ENCODE peak calls at places on chromosomes 7 and 10, in six cellular contexts. One of them, this sample, is unnamed.

GRCh38 chr7:53003653-53004445 is 31.6 kb upstream of the POM121L12 start:
- DNase-seq in fibroblast of lung: no peak
- DNase-seq in spleen: no peak
- DNase-seq in tibial nerve: no peak
- DNase-seq in suprapubic skin: no peak
- DNase-seq in hepatocyte: no peak
- DNase-seq in this sample: no peak

GRCh38 chr10:124007102-124007772 is 86.2 kb downstream of the CHST15 start:
- DNase-seq in fibroblast of lung: no peak
- DNase-seq in suprapubic skin: peak; percentile 28
- DNase-seq in hepatocyte: no peak
- DNase-seq in spleen: peak; percentile 54
- DNase-seq in tibial nerve: no peak
- DNase-seq in this sample: peak; percentile 18

GRCh38 chr10:79221110-79222051 is 125.9 kb upstream of the PPIF start:
- DNase-seq in spleen: peak; percentile 81
- DNase-seq in fibroblast of lung: peak; percentile 91
- DNase-seq in hepatocyte: peak; percentile 82
- DNase-seq in suprapubic skin: no peak
- DNase-seq in tibial nerve: peak; percentile 38
- DNase-seq in this sample: no peak

GRCh38 chr7:47147213-47147631 is 434.7 kb downstream of the TNS3 start:
- DNase-seq in tibial nerve: no peak
- DNase-seq in hepatocyte: peak; percentile 12
- DNase-seq in fibroblast of lung: peak; percentile 27
- DNase-seq in suprapubic skin: no peak
- DNase-seq in spleen: no peak
- DNase-seq in this sample: no peak

GRCh38 chr7:80815733-80816132 is 103.1 kb downstream of the SEMA3C start:
- DNase-seq in tibial nerve: no peak
- DNase-seq in hepatocyte: no peak
- DNase-seq in spleen: no peak
- DNase-seq in fibroblast of lung: no peak
- DNase-seq in suprapubic skin: no peak
- DNase-seq in this sample: no peak

GRCh38 chr7:47536705-47537611 is 45.0 kb downstream of the TNS3 start:
- DNase-seq in fibroblast of lung: peak; percentile 85
- DNase-seq in spleen: peak; percentile 74
- DNase-seq in tibial nerve: peak; percentile 40
- DNase-seq in suprapubic skin: peak; percentile 85
- DNase-seq in hepatocyte: peak; percentile 77
- DNase-seq in this sample: no peak

GRCh38 chr7:47216439-47216838 is 365.5 kb downstream of the TNS3 start:
- DNase-seq in tibial nerve: no peak
- DNase-seq in hepatocyte: no peak
- DNase-seq in fibroblast of lung: no peak
- DNase-seq in spleen: no peak
- DNase-seq in suprapubic skin: no peak
- DNase-seq in this sample: no peak

GRCh38 chr10:28408237-28408777 is 105.4 kb upstream of the MPP7 start:
- DNase-seq in hepatocyte: no peak
- DNase-seq in spleen: no peak
- DNase-seq in suprapubic skin: no peak
- DNase-seq in tibial nerve: no peak
- DNase-seq in fibroblast of lung: no peak
- DNase-seq in this sample: no peak

GRCh38 chr10:103618575-103619423 is 125.3 kb downstream of the NEURL1 start:
- DNase-seq in tibial nerve: peak; percentile 70
- DNase-seq in hepatocyte: no peak
- DNase-seq in fibroblast of lung: peak; percentile 68
- DNase-seq in suprapubic skin: no peak
- DNase-seq in spleen: no peak
- DNase-seq in this sample: no peak

GRCh38 chr10:72270607-72271281 is 3.0 kb upstream of the DDIT4 start:
- DNase-seq in fibroblast of lung: no peak
- DNase-seq in hepatocyte: no peak
- DNase-seq in spleen: no peak
- DNase-seq in tibial nerve: no peak
- DNase-seq in suprapubic skin: no peak
- DNase-seq in this sample: no peak

GRCh38 chr7:29140873-29141468 is 5.4 kb downstream of the CPVL start:
- DNase-seq in fibroblast of lung: no peak
- DNase-seq in tibial nerve: no peak
- DNase-seq in suprapubic skin: no peak
- DNase-seq in spleen: no peak
- DNase-seq in hepatocyte: no peak
- DNase-seq in this sample: peak; percentile 24

GRCh38 chr10:30542001-30542861 is 87.3 kb downstream of the LYZL2 start:
- DNase-seq in suprapubic skin: no peak
- DNase-seq in tibial nerve: no peak
- DNase-seq in spleen: no peak
- DNase-seq in fibroblast of lung: no peak
- DNase-seq in hepatocyte: no peak
- DNase-seq in this sample: no peak

GRCh38 chr10:408223-408622 is 273.0 kb downstream of the ZMYND11 start:
- DNase-seq in fibroblast of lung: no peak
- DNase-seq in spleen: no peak
- DNase-seq in suprapubic skin: no peak
- DNase-seq in tibial nerve: no peak
- DNase-seq in hepatocyte: peak; percentile 20
- DNase-seq in this sample: no peak

GRCh38 chr10:58608356-58608755 is 95.7 kb downstream of the BICC1 start:
- DNase-seq in hepatocyte: no peak
- DNase-seq in suprapubic skin: no peak
- DNase-seq in spleen: no peak
- DNase-seq in tibial nerve: no peak
- DNase-seq in fibroblast of lung: peak; percentile 56
- DNase-seq in this sample: no peak

GRCh38 chr10:117544729-117545140 is 2.2 kb downstream of the EMX2 start:
- DNase-seq in spleen: no peak
- DNase-seq in hepatocyte: no peak
- DNase-seq in tibial nerve: no peak
- DNase-seq in suprapubic skin: no peak
- DNase-seq in fibroblast of lung: no peak
- DNase-seq in this sample: no peak

GRCh38 chr10:50577681-50578350 is 45.9 kb downstream of the SGMS1 start:
- DNase-seq in spleen: no peak
- DNase-seq in fibroblast of lung: peak; percentile 77
- DNase-seq in suprapubic skin: no peak
- DNase-seq in tibial nerve: no peak
- DNase-seq in hepatocyte: peak; percentile 71
- DNase-seq in this sample: peak; percentile 76

GRCh38 chr10:29648114-29648982 is 13.6 kb upstream of the SVIL start:
- DNase-seq in tibial nerve: no peak
- DNase-seq in fibroblast of lung: peak; percentile 62
- DNase-seq in suprapubic skin: no peak
- DNase-seq in hepatocyte: no peak
- DNase-seq in spleen: no peak
- DNase-seq in this sample: peak; percentile 56

GRCh38 chr7:24411226-24411625 is 127.2 kb downstream of the NPY start:
- DNase-seq in suprapubic skin: no peak
- DNase-seq in hepatocyte: no peak
- DNase-seq in fibroblast of lung: peak; percentile 1
- DNase-seq in tibial nerve: no peak
- DNase-seq in spleen: no peak
- DNase-seq in this sample: no peak

GRCh38 chr10:88219753-88220152 is 356.3 kb downstream of the PTEN start:
- DNase-seq in suprapubic skin: no peak
- DNase-seq in tibial nerve: no peak
- DNase-seq in hepatocyte: no peak
- DNase-seq in fibroblast of lung: no peak
- DNase-seq in spleen: no peak
- DNase-seq in this sample: no peak

GRCh38 chr10:44786451-44786850 is 124.7 kb upstream of the TMEM72 start:
- DNase-seq in hepatocyte: peak; percentile 63
- DNase-seq in tibial nerve: no peak
- DNase-seq in suprapubic skin: no peak
- DNase-seq in spleen: no peak
- DNase-seq in fibroblast of lung: peak; percentile 99
- DNase-seq in this sample: no peak

GRCh38 chr10:3886191-3886590 is 101.2 kb upstream of the KLF6 start:
- DNase-seq in spleen: no peak
- DNase-seq in hepatocyte: peak; percentile 67
- DNase-seq in fibroblast of lung: peak; percentile 77
- DNase-seq in tibial nerve: no peak
- DNase-seq in suprapubic skin: no peak
- DNase-seq in this sample: peak; percentile 62
- H3K4me1 ChIP-seq in spleen: peaks cover 25% of the 10 kb centered on the region
- H3K4me1 ChIP-seq in hepatocyte: peaks cover 29% of the 10 kb centered on the region
- H3K4me1 ChIP-seq in fibroblast of lung: peaks cover 19% of the 10 kb centered on the region
- H3K4me1 ChIP-seq in tibial nerve: peaks cover 14% of the 10 kb centered on the region
- H3K4me1 ChIP-seq in suprapubic skin: peaks cover 23% of the 10 kb centered on the region
- H3K4me1 ChIP-seq in this sample: peaks cover 76% of the 10 kb centered on the region

DNA sequence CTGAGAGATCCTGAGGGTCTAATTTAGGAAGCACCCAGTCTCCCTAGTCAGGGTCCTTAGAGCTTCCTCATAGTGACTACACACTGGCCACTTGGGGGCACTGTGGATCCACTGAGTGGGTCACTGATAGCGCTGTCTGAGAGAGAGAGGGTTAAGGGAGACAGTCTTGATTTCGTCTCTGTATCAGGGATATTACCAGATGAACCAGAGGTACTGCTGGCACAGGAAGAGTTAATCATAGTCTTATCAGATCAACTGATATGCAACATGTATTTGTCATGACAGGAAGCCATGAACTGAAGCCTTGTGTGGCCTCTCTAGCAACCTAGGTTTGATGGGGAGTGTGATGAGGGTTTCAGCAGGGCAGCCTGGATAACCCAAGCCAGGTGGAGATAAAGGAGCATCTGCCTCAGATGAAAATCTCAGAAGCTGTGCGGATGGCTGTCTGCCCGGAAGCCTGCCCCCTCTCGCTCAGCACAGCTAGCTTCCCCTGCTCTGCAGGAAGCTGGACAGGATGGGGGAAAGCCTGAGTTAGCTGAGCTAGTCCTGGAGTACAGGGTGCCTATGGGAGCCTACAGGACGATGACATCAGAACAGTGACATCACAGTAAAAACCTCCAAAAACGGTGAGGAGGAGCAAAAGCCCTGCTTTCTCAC is 214.0 kb upstream of the PRSS1 start:
- DNase-seq in fibroblast of lung: peak; percentile 81
- DNase-seq in tibial nerve: no peak
- DNase-seq in spleen: no peak
- DNase-seq in suprapubic skin: no peak
- DNase-seq in hepatocyte: peak; percentile 82
- DNase-seq in this sample: peak; percentile 63
- H3K4me3 ChIP-seq in fibroblast of lung: no peak overlapping the region
- H3K4me3 ChIP-seq in tibial nerve: no peak overlapping the region
- H3K4me3 ChIP-seq in spleen: no peak overlapping the region
- H3K4me3 ChIP-seq in suprapubic skin: no peak overlapping the region
- H3K4me3 ChIP-seq in hepatocyte: no peak overlapping the region
- H3K4me3 ChIP-seq in this sample: no peak overlapping the region

GRCh38 chr7:149456770-149457421 is 4.0 kb downstream of the ZNF777 start:
- DNase-seq in tibial nerve: no peak
- DNase-seq in spleen: no peak
- DNase-seq in hepatocyte: no peak
- DNase-seq in fibroblast of lung: peak; percentile 9
- DNase-seq in suprapubic skin: no peak
- DNase-seq in this sample: no peak

GRCh38 chr7:149455175-149455950 is 5.5 kb downstream of the ZNF777 start:
- DNase-seq in spleen: no peak
- DNase-seq in hepatocyte: no peak
- DNase-seq in fibroblast of lung: no peak
- DNase-seq in suprapubic skin: no peak
- DNase-seq in tibial nerve: no peak
- DNase-seq in this sample: no peak

GRCh38 chr7:149450821-149451220 is 10.0 kb downstream of the ZNF777 start:
- DNase-seq in spleen: peak; percentile 61
- DNase-seq in suprapubic skin: no peak
- DNase-seq in hepatocyte: no peak
- DNase-seq in tibial nerve: no peak
- DNase-seq in fibroblast of lung: no peak
- DNase-seq in this sample: no peak

GRCh38 chr7:149454750-149455149 is 6.1 kb downstream of the ZNF777 start:
- DNase-seq in suprapubic skin: no peak
- DNase-seq in tibial nerve: no peak
- DNase-seq in spleen: peak; percentile 11
- DNase-seq in hepatocyte: no peak
- DNase-seq in fibroblast of lung: no peak
- DNase-seq in this sample: no peak

GRCh38 chr7:149454006-149454405 is 6.9 kb downstream of the ZNF777 start:
- DNase-seq in fibroblast of lung: no peak
- DNase-seq in hepatocyte: no peak
- DNase-seq in suprapubic skin: no peak
- DNase-seq in tibial nerve: no peak
- DNase-seq in spleen: peak; percentile 53
- DNase-seq in this sample: no peak
- H3K36me3 ChIP-seq in fibroblast of lung: peaks cover 23% of the 10 kb centered on the region
- H3K36me3 ChIP-seq in hepatocyte: no peaks in the 10 kb centered on the region
- H3K36me3 ChIP-seq in suprapubic skin: peaks cover 62% of the 10 kb centered on the region
- H3K36me3 ChIP-seq in tibial nerve: peaks cover 5% of the 10 kb centered on the region
- H3K36me3 ChIP-seq in spleen: peaks cover 42% of the 10 kb centered on the region
- H3K36me3 ChIP-seq in this sample: peaks cover 5% of the 10 kb centered on the region

DNA sequence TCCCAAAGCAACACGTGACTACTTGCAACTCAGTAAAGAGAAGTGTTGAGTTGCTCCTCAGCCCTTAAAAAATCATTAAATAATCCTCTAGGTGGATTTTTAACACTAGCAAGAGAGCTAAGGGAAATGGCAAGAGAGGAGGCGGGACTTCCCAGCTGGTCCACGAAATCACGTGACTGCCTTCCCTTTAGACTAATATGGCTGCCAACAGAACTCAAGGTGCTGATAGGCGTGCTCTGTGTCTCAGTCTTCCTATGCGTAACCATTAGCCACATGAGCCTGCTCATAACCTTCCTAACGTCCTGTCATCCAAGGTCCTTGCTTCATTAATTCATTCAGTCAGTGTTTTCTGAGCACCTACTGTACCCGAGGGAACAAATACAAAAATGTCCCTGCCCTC is 66.0 kb downstream of the RSU1 start:
- DNase-seq in hepatocyte: no peak
- DNase-seq in suprapubic skin: no peak
- DNase-seq in spleen: no peak
- DNase-seq in tibial nerve: no peak
- DNase-seq in fibroblast of lung: no peak
- DNase-seq in this sample: no peak
- H3K4me1 ChIP-seq in hepatocyte: no peaks in the 10 kb centered on the region
- H3K4me1 ChIP-seq in suprapubic skin: no peaks in the 10 kb centered on the region
- H3K4me1 ChIP-seq in spleen: no peaks in the 10 kb centered on the region
- H3K4me1 ChIP-seq in tibial nerve: no peaks in the 10 kb centered on the region
- H3K4me1 ChIP-seq in fibroblast of lung: no peaks in the 10 kb centered on the region
- H3K4me1 ChIP-seq in this sample: no peaks in the 10 kb centered on the region

GRCh38 chr7:105350906-105351305 is 37.8 kb downstream of the SRPK2 start:
- DNase-seq in hepatocyte: no peak
- DNase-seq in fibroblast of lung: no peak
- DNase-seq in tibial nerve: no peak
- DNase-seq in suprapubic skin: no peak
- DNase-seq in spleen: no peak
- DNase-seq in this sample: no peak
- H3K4me3 ChIP-seq in hepatocyte: no peak overlapping the region
- H3K4me3 ChIP-seq in fibroblast of lung: no peak overlapping the region
- H3K4me3 ChIP-seq in tibial nerve: no peak overlapping the region
- H3K4me3 ChIP-seq in suprapubic skin: no peak overlapping the region
- H3K4me3 ChIP-seq in spleen: no peak overlapping the region
- H3K4me3 ChIP-seq in this sample: no peak overlapping the region

DNA sequence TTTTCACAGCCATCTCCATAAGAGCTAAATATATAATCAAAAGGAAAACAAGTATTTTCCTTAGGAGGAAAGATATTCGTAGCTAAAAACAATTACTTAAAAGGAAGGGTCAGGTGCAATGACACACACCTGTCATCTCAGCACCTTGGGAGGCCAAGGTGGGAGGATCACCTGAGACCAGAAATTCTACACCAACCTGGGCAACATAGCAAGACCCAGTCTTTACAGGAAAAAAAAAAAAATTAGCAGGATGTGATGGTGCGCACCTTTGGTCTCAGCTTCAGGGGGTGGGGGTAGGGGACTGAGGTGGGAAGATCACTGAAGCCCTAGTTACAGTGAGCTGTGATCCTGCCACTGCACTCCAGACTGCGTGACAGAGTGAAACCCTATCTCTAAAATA is 11.9 kb downstream of the TNPO3 start:
- DNase-seq in hepatocyte: no peak
- DNase-seq in fibroblast of lung: no peak
- DNase-seq in spleen: no peak
- DNase-seq in tibial nerve: no peak
- DNase-seq in suprapubic skin: no peak
- DNase-seq in this sample: no peak
- H3K36me3 ChIP-seq in hepatocyte: peaks cover 8% of the 10 kb centered on the region
- H3K36me3 ChIP-seq in fibroblast of lung: no peaks in the 10 kb centered on the region
- H3K36me3 ChIP-seq in spleen: peaks cover 18% of the 10 kb centered on the region
- H3K36me3 ChIP-seq in tibial nerve: no peaks in the 10 kb centered on the region
- H3K36me3 ChIP-seq in suprapubic skin: peaks cover 14% of the 10 kb centered on the region
- H3K36me3 ChIP-seq in this sample: no peaks in the 10 kb centered on the region